ENCODE peak calls at places on chromosomes 3 and 15, in seven cellular contexts. I, C, K, R, V, W and Q are unnamed samples.

GRCh38 chr3:188947401-188947982 is 224.3 kb upstream of the TPRG1 start:
- DNase-seq in I (peak), C (peak), K (peak), R (peak), V (peak), W (peak), Q (peak)

GRCh38 chr3:134362670-134363380 is 11.4 kb downstream of the AMOTL2 start:
- DNase-seq in I (no peak), C (no peak), K (no peak), R (no peak), V (no peak), W (no peak), Q (no peak)

GRCh38 chr3:59451041-59451763 is 401.4 kb upstream of the CFAP20DC start:
- DNase-seq in I (no peak), C (peak), K (peak), R (no peak), V (no peak), W (peak), Q (no peak)

GRCh38 chr15:57591237-57591821 is 375 bp upstream of the MYZAP start:
- DNase-seq in I (no peak), C (no peak), K (peak), R (no peak), V (no peak), W (peak), Q (no peak)

GRCh38 chr3:179991104-179991503 is 45.6 kb downstream of the PEX5L start:
- DNase-seq in I (no peak), C (no peak), K (no peak), R (no peak), V (no peak), W (peak), Q (no peak)

GRCh38 chr3:46565607-46566039 is 479 bp downstream of the LRRC2 start:
- DNase-seq in I (peak), C (peak), K (peak), R (no peak), V (peak), W (no peak), Q (peak)

GRCh38 chr3:114764056-114764492 is 383.0 kb downstream of the ZBTB20 start:
- DNase-seq in I (peak), C (no peak), K (no peak), R (no peak), V (no peak), W (no peak), Q (no peak)

GRCh38 chr3:10329495-10330015 is 8.6 kb upstream of the SEC13 start:
- DNase-seq in I (no peak), C (no peak), K (no peak), R (no peak), V (no peak), W (no peak), Q (no peak)

GRCh38 chr3:55547086-55547666 is 60.1 kb upstream of the WNT5A start:
- DNase-seq in I (no peak), C (no peak), K (no peak), R (no peak), V (no peak), W (no peak), Q (no peak)

GRCh38 chr3:88852606-88853005 is 254.8 kb upstream of the EPHA3 start:
- DNase-seq in I (no peak), C (no peak), K (no peak), R (no peak), V (no peak), W (no peak), Q (no peak)

GRCh38 chr15:70050970-70051369 is 46.7 kb downstream of the TLE3 start:
- DNase-seq in I (no peak), C (no peak), K (no peak), R (no peak), V (no peak), W (no peak), Q (no peak)

GRCh38 chr3:78969483-78969882 is 798.3 kb downstream of the ROBO1 start:
- DNase-seq in I (peak), C (no peak), K (no peak), R (no peak), V (no peak), W (no peak), Q (no peak)

GRCh38 chr3:36992806-36993325 is at the start of gene EPM2AIP1:
- DNase-seq in I (no peak), C (peak), K (no peak), R (no peak), V (peak), W (peak), Q (no peak)

GRCh38 chr3:104180906-104181305 is 1185.8 kb upstream of the ALCAM start:
- DNase-seq in I (no peak), C (no peak), K (no peak), R (no peak), V (no peak), W (no peak), Q (no peak)

GRCh38 chr3:119343719-119344118 is 49.5 kb downstream of the ARHGAP31 start:
- DNase-seq in I (no peak), C (no peak), K (peak), R (no peak), V (no peak), W (no peak), Q (no peak)

GRCh38 chr3:116188231-116188785 is 257.0 kb downstream of the LSAMP start:
- DNase-seq in I (peak), C (peak), K (no peak), R (no peak), V (no peak), W (no peak), Q (no peak)

GRCh38 chr3:10224794-10225660 is 23.2 kb upstream of the TATDN2 start:
- DNase-seq in I (peak), C (peak), K (peak), R (peak), V (peak), W (peak), Q (peak)

GRCh38 chr15:75167588-75168076 is 34.0 kb upstream of the C15orf39 start:
- DNase-seq in I (peak), C (peak), K (no peak), R (no peak), V (no peak), W (peak), Q (no peak)

GRCh38 chr3:112097378-112097777 is 11.2 kb downstream of the C3orf52 start:
- DNase-seq in I (peak), C (peak), K (peak), R (no peak), V (no peak), W (peak), Q (no peak)

GRCh38 chr3:174162550-174162949 is 696.6 kb upstream of the NAALADL2 start:
- DNase-seq in I (peak), C (peak), K (no peak), R (no peak), V (no peak), W (no peak), Q (no peak)

GRCh38 chr15:61685971-61686370 is 374.3 kb downstream of the VPS13C start:
- DNase-seq in I (no peak), C (no peak), K (no peak), R (no peak), V (no peak), W (no peak), Q (no peak)

GRCh38 chr3:53842436-53843194 is 3.6 kb downstream of the CHDH start:
- DNase-seq in I (peak), C (no peak), K (peak), R (no peak), V (peak), W (peak), Q (peak)

GRCh38 chr3:5197470-5198312 is 10.2 kb downstream of the EDEM1 start:
- DNase-seq in I (peak), C (peak), K (peak), R (no peak), V (no peak), W (peak), Q (no peak)

GRCh38 chr3:186939536-186939935 is 9.2 kb downstream of the ST6GAL1 start:
- DNase-seq in I (no peak), C (no peak), K (peak), R (no peak), V (no peak), W (no peak), Q (no peak)

GRCh38 chr3:186942168-186942567 is 11.8 kb downstream of the ST6GAL1 start:
- DNase-seq in I (no peak), C (no peak), K (no peak), R (no peak), V (no peak), W (no peak), Q (no peak)

GRCh38 chr3:186938716-186939115 is 8.4 kb downstream of the ST6GAL1 start:
- DNase-seq in I (peak), C (peak), K (no peak), R (no peak), V (no peak), W (peak), Q (no peak)

GRCh38 chr3:186937017-186937875 is 6.9 kb downstream of the ST6GAL1 start:
- DNase-seq in I (no peak), C (no peak), K (no peak), R (no peak), V (no peak), W (no peak), Q (no peak)

DNA sequence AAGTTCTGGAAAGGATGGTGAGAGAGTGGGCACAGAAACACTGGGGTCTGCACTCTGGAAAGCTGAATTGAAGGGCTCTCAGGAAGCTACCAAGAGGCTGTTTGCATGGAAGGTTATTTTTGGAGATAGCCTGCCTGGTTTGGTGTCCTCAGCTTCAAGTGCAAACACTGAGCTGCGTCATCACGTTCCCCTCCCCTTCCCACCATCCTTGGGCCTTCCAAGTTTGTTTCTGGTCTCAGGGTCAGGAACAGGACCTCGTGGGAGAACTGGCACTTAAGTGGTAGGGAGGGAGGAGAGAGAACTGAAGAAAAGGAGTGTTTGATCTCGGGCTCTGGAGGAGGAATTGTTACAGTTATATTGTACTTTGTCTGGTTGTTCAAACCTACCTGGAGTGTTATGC is 10.6 kb downstream of the ST6GAL1 start:
- DNase-seq in I (peak), C (peak), K (peak), R (no peak), V (no peak), W (no peak), Q (no peak)
- H2BK5ac ChIP-seq in I (no peak), C (no peak), K (no peak), R (no peak), V (peak), W (no peak), Q (no peak)

GRCh38 chr3:152270944-152271343 is 2.2 kb downstream of the MBNL1 start:
- DNase-seq in I (no peak), C (no peak), K (no peak), R (no peak), V (no peak), W (no peak), Q (no peak)

GRCh38 chr3:152272771-152273242 is 4.1 kb downstream of the MBNL1 start:
- DNase-seq in I (peak), C (peak), K (no peak), R (no peak), V (no peak), W (peak), Q (no peak)

GRCh38 chr3:152269423-152270144 is 855 bp downstream of the MBNL1 start:
- DNase-seq in I (peak), C (peak), K (peak), R (no peak), V (no peak), W (peak), Q (peak)

GRCh38 chr3:152270145-152270870 is 1.6 kb downstream of the MBNL1 start:
- DNase-seq in I (no peak), C (peak), K (no peak), R (no peak), V (no peak), W (peak), Q (no peak)

GRCh38 chr3:152271465-152272035 is 2.8 kb downstream of the MBNL1 start:
- DNase-seq in I (no peak), C (no peak), K (no peak), R (no peak), V (no peak), W (no peak), Q (no peak)
- H2BK5ac ChIP-seq in I (peak), C (no peak), K (no peak), R (no peak), V (no peak), W (no peak), Q (no peak)

GRCh38 chr15:100108346-100108745 is 233.4 kb downstream of the ADAMTS17 start:
- DNase-seq in I (no peak), C (no peak), K (no peak), R (no peak), V (no peak), W (no peak), Q (no peak)

GRCh38 chr15:100108846-100109245 is 232.9 kb downstream of the ADAMTS17 start:
- DNase-seq in I (no peak), C (no peak), K (no peak), R (no peak), V (no peak), W (no peak), Q (no peak)

GRCh38 chr15:100107151-100107550 is 234.6 kb downstream of the ADAMTS17 start:
- DNase-seq in I (no peak), C (no peak), K (no peak), R (no peak), V (no peak), W (no peak), Q (no peak)

GRCh38 chr15:100106732-100107131 is 235.0 kb downstream of the ADAMTS17 start:
- DNase-seq in I (no peak), C (no peak), K (no peak), R (no peak), V (no peak), W (no peak), Q (no peak)

GRCh38 chr15:100107606-100108225 is 234.1 kb downstream of the ADAMTS17 start:
- DNase-seq in I (no peak), C (no peak), K (no peak), R (no peak), V (no peak), W (no peak), Q (no peak)
- H2BK5ac ChIP-seq in I (no peak), C (no peak), K (no peak), R (no peak), V (no peak), W (no peak), Q (no peak)

GRCh38 chr15:25542648-25543047 is 103.8 kb upstream of the UBE3A start:
- DNase-seq in I (no peak), C (no peak), K (no peak), R (no peak), V (no peak), W (no peak), Q (no peak)

GRCh38 chr15:25545017-25545416 is 106.2 kb upstream of the UBE3A start:
- DNase-seq in I (peak), C (no peak), K (no peak), R (no peak), V (no peak), W (peak), Q (no peak)

GRCh38 chr15:25544076-25544475 is 105.3 kb upstream of the UBE3A start:
- DNase-seq in I (no peak), C (no peak), K (no peak), R (no peak), V (no peak), W (no peak), Q (no peak)

GRCh38 chr15:25543156-25543555 is 104.3 kb upstream of the UBE3A start:
- DNase-seq in I (peak), C (no peak), K (no peak), R (no peak), V (no peak), W (no peak), Q (no peak)

GRCh38 chr15:25541228-25541627 is 102.4 kb upstream of the UBE3A start:
- DNase-seq in I (no peak), C (no peak), K (no peak), R (no peak), V (no peak), W (peak), Q (no peak)
- H2BK5ac ChIP-seq in I (no peak), C (no peak), K (no peak), R (no peak), V (no peak), W (no peak), Q (no peak)

DNA sequence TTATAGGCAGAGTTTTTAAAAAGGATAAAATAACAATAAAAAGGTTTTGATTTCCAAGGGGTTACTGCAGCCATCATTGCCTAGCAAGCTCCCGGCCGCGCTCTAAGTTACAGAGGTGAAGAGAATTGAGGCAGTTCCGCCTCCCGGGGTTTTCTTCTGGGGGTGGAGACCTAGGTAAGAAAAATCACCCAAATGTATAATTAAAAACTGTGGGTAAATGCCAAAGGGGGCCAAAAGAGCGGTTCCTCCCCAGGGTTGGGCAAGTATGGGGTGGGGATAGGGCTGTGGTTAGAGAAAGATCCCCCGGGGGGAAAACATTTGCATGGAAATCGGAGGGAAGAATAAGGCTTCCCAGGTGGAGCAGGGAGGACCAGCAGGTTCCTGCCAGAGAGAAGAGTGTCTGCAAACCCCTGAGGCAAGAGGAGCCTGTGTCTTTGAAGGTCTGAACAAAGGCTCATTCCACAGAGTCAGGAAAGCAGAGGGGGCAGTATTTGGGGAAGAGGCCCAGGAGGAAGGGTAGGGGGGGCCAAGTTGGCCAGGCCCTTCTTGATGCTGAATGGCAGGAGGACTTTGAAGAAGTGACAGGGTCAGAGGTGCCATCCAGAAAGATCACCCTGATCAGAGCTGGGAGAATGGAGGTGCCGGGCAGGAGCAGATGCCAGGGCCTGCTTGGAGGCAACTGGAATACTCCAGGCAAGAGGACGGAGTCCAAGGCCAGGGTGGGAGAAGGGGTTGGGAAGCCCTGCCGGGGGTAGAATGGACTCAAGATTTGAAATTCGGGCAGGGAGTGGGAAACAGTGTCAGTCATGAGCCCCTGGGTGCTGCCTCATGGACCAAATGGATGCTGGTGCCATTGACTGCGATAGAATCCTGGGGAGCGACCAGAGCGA is 152.9 kb upstream of the RGMA start:
- DNase-seq in I (no peak), C (no peak), K (peak), R (no peak), V (peak), W (peak), Q (peak)
- H2BK5ac ChIP-seq in I (no peak), C (no peak), K (no peak), R (no peak), V (peak), W (no peak), Q (no peak)

DNA sequence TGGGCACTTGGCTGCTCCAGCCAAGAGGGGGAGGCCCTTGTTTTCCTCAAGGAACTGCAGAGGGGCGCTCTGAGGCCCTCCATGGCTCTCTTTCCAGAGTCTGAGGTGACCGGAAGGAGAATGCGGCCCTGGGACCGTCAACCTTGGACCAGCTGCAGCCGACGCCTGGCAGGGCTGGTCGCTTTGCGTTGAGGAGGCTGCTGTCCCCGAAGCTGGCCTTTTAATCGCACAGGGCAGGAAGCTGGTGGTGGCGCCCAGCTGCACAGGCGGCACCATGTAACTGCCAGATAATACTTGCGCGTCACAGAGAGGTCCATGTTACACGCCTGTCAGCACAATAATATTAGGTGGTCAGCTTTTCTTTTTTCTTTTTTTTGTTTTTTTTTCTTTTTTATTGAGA is 875 bp upstream of the HLTF start:
- DNase-seq in I (no peak), C (no peak), K (no peak), R (no peak), V (no peak), W (no peak), Q (no peak)
- H2BK5ac ChIP-seq in I (no peak), C (no peak), K (no peak), R (no peak), V (no peak), W (no peak), Q (no peak)

DNA sequence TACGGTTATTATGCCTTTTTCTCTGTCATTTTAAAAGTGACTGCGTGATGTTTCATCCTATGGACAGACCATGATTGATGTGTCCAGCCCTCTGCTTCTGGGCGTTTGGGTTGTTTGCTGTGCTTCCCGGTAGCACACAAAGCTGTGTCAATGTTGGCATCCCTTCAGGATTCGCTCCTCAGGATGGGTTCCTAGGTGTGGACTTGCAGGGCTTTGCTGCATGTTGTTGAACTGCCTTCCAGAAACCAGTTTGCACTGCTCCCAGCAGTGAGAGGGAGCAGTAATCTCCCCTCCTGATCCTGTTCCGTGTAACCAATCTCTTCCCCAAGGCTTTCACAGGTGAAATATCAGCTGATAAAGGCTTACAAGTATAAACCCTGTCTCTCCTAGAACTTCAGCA is 787 bp downstream of the TRPM1 start:
- DNase-seq in I (no peak), C (no peak), K (no peak), R (no peak), V (peak), W (no peak), Q (no peak)
- H2BK5ac ChIP-seq in I (no peak), C (no peak), K (no peak), R (no peak), V (no peak), W (no peak), Q (no peak)

GRCh38 chr15:97096303-97096835 is 765.9 kb downstream of the NR2F2 start:
- DNase-seq in I (no peak), C (no peak), K (no peak), R (no peak), V (no peak), W (no peak), Q (no peak)
- H2BK5ac ChIP-seq in I (no peak), C (no peak), K (no peak), R (no peak), V (no peak), W (no peak), Q (no peak)

DNA sequence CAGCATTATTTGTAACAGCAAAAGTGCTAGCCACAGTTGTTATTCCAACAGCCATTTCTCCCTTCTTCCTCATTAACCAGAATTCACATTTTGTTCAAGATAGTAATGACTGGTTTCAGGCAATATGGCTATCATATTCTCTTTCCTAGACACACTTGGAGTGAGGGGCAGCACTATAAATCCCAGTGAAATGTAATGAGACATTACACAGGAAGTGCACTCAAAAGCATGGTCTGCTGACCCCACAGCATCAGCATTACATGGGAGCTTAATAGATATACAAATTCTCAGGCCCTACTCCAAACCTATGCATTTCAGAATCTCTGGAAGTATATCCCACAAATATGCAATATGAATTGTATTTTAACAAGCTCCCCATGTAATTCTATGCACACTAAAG is 21.4 kb downstream of the TMCC1 start:
- DNase-seq in I (no peak), C (no peak), K (no peak), R (no peak), V (no peak), W (no peak), Q (no peak)
- H2BK5ac ChIP-seq in I (no peak), C (no peak), K (no peak), R (no peak), V (no peak), W (no peak), Q (no peak)